ENCODE peak calls at places on chromosome 1, in seven cellular contexts. W, H, V, J, O, P and S are unnamed samples.

GRCh38 chr1:101236546-101237228 is at the start of gene S1PR1:
- DNase-seq in V (peak; percentile 90), H (peak; percentile 83), P (peak; percentile 80), O (peak; percentile 40), J (peak; percentile 50), W (peak; percentile 76), S (peak; percentile 85)

GRCh38 chr1:222031286-222031685 is 289.4 kb upstream of the DUSP10 start:
- DNase-seq in H (no peak), P (no peak), V (no peak), W (no peak), J (no peak), O (no peak), S (no peak)

GRCh38 chr1:51514733-51515132 is 4.3 kb downstream of the EPS15 start:
- DNase-seq in J (no peak), O (no peak), H (no peak), P (no peak), W (no peak), V (no peak), S (no peak)

GRCh38 chr1:117655220-117655577 is 49.4 kb downstream of the TENT5C start:
- DNase-seq in O (no peak), P (no peak), V (no peak), H (no peak), W (no peak), J (peak; percentile 75), S (no peak)

GRCh38 chr1:66412689-66413088 is 121.3 kb upstream of the SGIP1 start:
- DNase-seq in V (no peak), H (no peak), O (no peak), W (no peak), J (no peak), P (no peak), S (no peak)

GRCh38 chr1:22284236-22284635 is 141.3 kb upstream of the WNT4 start:
- DNase-seq in H (no peak), P (no peak), O (no peak), W (no peak), J (no peak), V (no peak), S (no peak)

GRCh38 chr1:16180291-16180824 is 24.5 kb upstream of the EPHA2 start:
- DNase-seq in O (no peak), P (no peak), J (no peak), W (no peak), H (no peak), V (no peak), S (no peak)

GRCh38 chr1:245045087-245045881 is 109.5 kb upstream of the KIF26B start:
- DNase-seq in O (peak; percentile 84), J (peak; percentile 31), W (no peak), P (no peak), V (peak; percentile 67), H (no peak), S (peak; percentile 37)

GRCh38 chr1:67342002-67342890 is 34.6 kb downstream of the IL12RB2 start:
- DNase-seq in V (peak; percentile 87), O (no peak), H (no peak), W (peak; percentile 57), P (no peak), J (no peak), S (no peak)

GRCh38 chr1:232806071-232806510 is 875 bp downstream of the MAP10 start:
- DNase-seq in H (no peak), J (no peak), V (no peak), P (no peak), O (no peak), W (no peak), S (no peak)

GRCh38 chr1:226627924-226628623 is 79.5 kb downstream of the STUM start:
- DNase-seq in H (peak; percentile 65), W (no peak), P (no peak), V (peak; percentile 35), O (no peak), J (no peak), S (no peak)

GRCh38 chr1:186974774-186975181 is 146.0 kb downstream of the PLA2G4A start:
- DNase-seq in J (no peak), H (no peak), O (no peak), W (no peak), V (no peak), P (no peak), S (no peak)

GRCh38 chr1:74895411-74895810 is 162.5 kb downstream of the TYW3 start:
- DNase-seq in J (no peak), W (no peak), O (no peak), P (no peak), V (no peak), H (no peak), S (no peak)

GRCh38 chr1:91601554-91602322 is 101.1 kb downstream of the CDC7 start:
- DNase-seq in O (no peak), H (peak; percentile 71), W (no peak), P (no peak), J (no peak), V (no peak), S (no peak)

GRCh38 chr1:158101944-158102343 is 78.8 kb upstream of the CD1D start:
- DNase-seq in J (no peak), P (no peak), H (no peak), O (no peak), V (no peak), W (no peak), S (no peak)

GRCh38 chr1:91278754-91279153 is 125.9 kb downstream of the HFM1 start:
- DNase-seq in J (no peak), O (no peak), P (peak; percentile 15), W (no peak), H (no peak), V (peak; percentile 43), S (peak; percentile 50)

GRCh38 chr1:151549199-151549598 is 9.1 kb downstream of the TUFT1 start:
- DNase-seq in H (no peak), O (no peak), W (no peak), V (no peak), P (no peak), J (no peak), S (peak; percentile 15)

GRCh38 chr1:92949937-92950817 is 11.1 kb downstream of the DIPK1A start:
- DNase-seq in P (no peak), O (no peak), H (no peak), J (no peak), V (no peak), W (no peak), S (no peak)

DNA sequence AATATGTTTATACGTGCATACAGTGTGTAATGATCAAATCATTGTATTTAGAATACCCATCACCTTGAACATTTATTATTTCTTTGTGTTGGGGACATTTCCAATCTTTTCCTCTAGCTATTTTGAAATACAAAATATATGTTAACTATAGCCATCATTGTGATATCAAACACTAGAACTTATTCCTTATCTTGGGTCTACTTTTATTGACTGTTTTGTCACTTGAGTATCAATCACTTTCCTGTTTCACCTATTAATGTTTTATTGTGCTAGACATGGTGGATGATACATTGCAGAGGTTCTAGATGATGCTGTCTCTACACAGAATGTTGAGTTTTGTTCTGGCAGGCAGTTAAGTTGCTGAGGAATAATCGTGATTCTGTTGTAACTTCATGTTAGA is 45.9 kb downstream of the STXBP3 start:
- DNase-seq in H (no peak), P (no peak), V (no peak), J (no peak), W (no peak), O (no peak), S (no peak)
- H3K36me3 ChIP-seq in H (peaks cover 82% of the 10 kb centered on the region), P (peaks cover 1% of the 10 kb centered on the region), V (peaks cover 72% of the 10 kb centered on the region), J (peaks cover 28% of the 10 kb centered on the region), W (peaks cover 22% of the 10 kb centered on the region), O (no peaks in the 10 kb centered on the region), S (peaks cover 29% of the 10 kb centered on the region)

GRCh38 chr1:193070395-193070753 is 11.0 kb downstream of the RO60 start:
- DNase-seq in O (no peak), H (no peak), P (no peak), J (no peak), V (no peak), W (no peak), S (no peak)

GRCh38 chr1:193068013-193068412 is 8.6 kb downstream of the RO60 start:
- DNase-seq in J (no peak), W (no peak), H (no peak), P (no peak), O (no peak), V (no peak), S (no peak)

GRCh38 chr1:193066606-193067005 is 7.2 kb downstream of the RO60 start:
- DNase-seq in J (no peak), W (no peak), P (no peak), V (no peak), H (no peak), O (no peak), S (no peak)

GRCh38 chr1:193070942-193071341 is 11.5 kb downstream of the RO60 start:
- DNase-seq in P (no peak), O (no peak), H (no peak), J (no peak), W (no peak), V (no peak), S (no peak)

GRCh38 chr1:193069748-193070394 is 10.5 kb downstream of the RO60 start:
- DNase-seq in P (no peak), W (no peak), V (peak; percentile 76), O (no peak), H (no peak), J (no peak), S (no peak)
- H3K4me1 ChIP-seq in P (no peaks in the 10 kb centered on the region), W (peaks cover 4% of the 10 kb centered on the region), V (peaks cover 16% of the 10 kb centered on the region), O (no peaks in the 10 kb centered on the region), H (peaks cover 2% of the 10 kb centered on the region), J (no peaks in the 10 kb centered on the region), S (peaks cover 3% of the 10 kb centered on the region)

GRCh38 chr1:207336559-207337467 is 15.3 kb downstream of the CD55 start:
- DNase-seq in V (no peak), P (no peak), J (no peak), H (no peak), W (no peak), O (no peak), S (no peak)

GRCh38 chr1:207335695-207336363 is 14.4 kb downstream of the CD55 start:
- DNase-seq in W (no peak), J (no peak), H (no peak), O (no peak), V (no peak), P (no peak), S (no peak)

GRCh38 chr1:207329469-207329868 is 8.0 kb downstream of the CD55 start:
- DNase-seq in V (no peak), O (no peak), H (no peak), J (no peak), W (no peak), P (no peak), S (no peak)

GRCh38 chr1:207328908-207329307 is 7.4 kb downstream of the CD55 start:
- DNase-seq in O (no peak), V (no peak), W (no peak), P (no peak), H (no peak), J (no peak), S (no peak)

GRCh38 chr1:207333620-207334019 is 12.1 kb downstream of the CD55 start:
- DNase-seq in P (no peak), O (no peak), W (no peak), H (no peak), J (no peak), V (no peak), S (no peak)
- H3K4me3 ChIP-seq in P (no peak overlapping the region), O (no peak overlapping the region), W (no peak overlapping the region), H (no peak overlapping the region), J (no peak overlapping the region), V (no peak overlapping the region), S (no peak overlapping the region)

DNA sequence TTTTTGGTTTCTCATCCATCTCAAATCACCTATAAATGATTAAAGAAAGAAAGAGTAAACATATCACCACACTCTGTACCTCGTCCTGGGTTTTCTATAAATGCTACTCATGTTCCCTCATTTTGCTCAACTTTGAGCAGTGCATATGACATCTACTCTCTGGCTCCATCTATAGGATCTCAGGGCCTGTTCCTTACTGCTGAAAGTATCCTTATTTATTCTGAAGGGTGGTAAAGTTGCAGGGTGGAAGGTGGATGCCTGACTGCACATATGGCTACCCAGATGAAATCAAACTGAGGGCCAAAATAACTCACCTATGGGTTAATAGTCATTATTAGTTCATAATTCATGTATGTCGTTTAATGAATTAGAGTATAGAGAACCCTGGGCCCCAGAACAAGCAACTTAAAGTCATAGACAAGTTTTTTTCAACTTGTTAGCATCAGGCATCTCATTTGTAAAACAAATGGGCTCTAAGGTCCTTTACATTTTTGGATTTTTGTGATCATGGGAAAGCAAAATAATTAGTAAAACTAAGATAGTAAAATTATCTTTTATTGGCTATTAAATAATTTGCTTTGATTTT is 46.5 kb downstream of the NCF2 start:
- DNase-seq in V (no peak), P (no peak), H (no peak), W (no peak), J (no peak), O (peak; percentile 27), S (peak; percentile 79)
- H3K36me3 ChIP-seq in V (peaks cover 98% of the 10 kb centered on the region), P (peaks cover 19% of the 10 kb centered on the region), H (peaks cover 92% of the 10 kb centered on the region), W (peaks cover 64% of the 10 kb centered on the region), J (peaks cover 52% of the 10 kb centered on the region), O (peaks cover 17% of the 10 kb centered on the region), S (peaks cover 78% of the 10 kb centered on the region)